ENCODE peak calls at places on chromosomes 11 and 22, in five cellular contexts. Q is NCI-H345, X is activated T-cell treated with anti-CD3 and anti-CD28 coated beads for 24 hours, B is HCT116, H is omental fat pad. T is an unnamed sample.

GRCh38 chr22:21856868-21857267 is 10.6 kb downstream of the MAPK1 start:
- DNase-seq in Q (no peak), X (no peak), B (no peak), H (no peak), T (no peak)

GRCh38 chr11:36447514-36447913 is 62.6 kb downstream of the TRAF6 start:
- DNase-seq in Q (no peak), X (no peak), B (no peak), H (no peak), T (no peak)

GRCh38 chr11:3215346-3216026 is 3.1 kb downstream of the MRGPRG start:
- DNase-seq in Q (no peak), X (no peak), B (no peak), H (no peak), T (no peak)

GRCh38 chr11:73784080-73784634 is 3.5 kb upstream of the MRPL48 start:
- DNase-seq in Q (peak), X (no peak), B (peak), H (no peak), T (no peak)

GRCh38 chr22:50530280-50530856 is 556 bp upstream of the TYMP start:
- DNase-seq in Q (peak), X (peak), B (peak), H (no peak), T (no peak)

GRCh38 chr11:103532133-103532788 is 423.0 kb downstream of the DYNC2H1 start:
- DNase-seq in Q (no peak), X (no peak), B (no peak), H (no peak), T (no peak)

GRCh38 chr11:72985645-72986044 is 156.5 kb downstream of the FCHSD2 start:
- DNase-seq in Q (no peak), X (no peak), B (no peak), H (no peak), T (no peak)

GRCh38 chr22:36546092-36546804 is 17.3 kb upstream of the EIF3D start:
- DNase-seq in Q (peak), X (no peak), B (peak), H (no peak), T (no peak)

GRCh38 chr11:60887531-60887930 is 18.9 kb downstream of the PRPF19 start:
- DNase-seq in Q (peak), X (no peak), B (peak), H (no peak), T (no peak)

GRCh38 chr11:125402436-125402835 is 93.6 kb downstream of the FEZ1 start:
- DNase-seq in Q (no peak), X (no peak), B (no peak), H (no peak), T (no peak)

GRCh38 chr11:46242462-46242960 is 35.0 kb upstream of the CREB3L1 start:
- DNase-seq in Q (no peak), X (no peak), B (no peak), H (no peak), T (no peak)

GRCh38 chr22:49308300-49308699 is 519.4 kb downstream of the BRD1 start:
- DNase-seq in Q (no peak), X (no peak), B (no peak), H (no peak), T (no peak)

GRCh38 chr11:47924184-47924671 is 56.1 kb upstream of the PTPRJ start:
- DNase-seq in Q (no peak), X (no peak), B (peak), H (no peak), T (no peak)

GRCh38 chr22:39519681-39520053 is 695 bp upstream of the ATF4 start:
- DNase-seq in Q (no peak), X (no peak), B (no peak), H (no peak), T (no peak)

GRCh38 chr22:47547239-47547661 is 784.8 kb downstream of the TBC1D22A start:
- DNase-seq in Q (no peak), X (no peak), B (no peak), H (no peak), T (no peak)

GRCh38 chr22:25448435-25449051 is 115.9 kb upstream of the GRK3 start:
- DNase-seq in Q (no peak), X (no peak), B (no peak), H (no peak), T (no peak)

GRCh38 chr11:17443926-17444690 is 32.5 kb downstream of the ABCC8 start:
- DNase-seq in Q (no peak), X (no peak), B (no peak), H (no peak), T (no peak)

GRCh38 chr11:62925745-62926668 is 4.8 kb upstream of the CHRM1 start:
- DNase-seq in Q (no peak), X (no peak), B (no peak), H (no peak), T (no peak)

GRCh38 chr11:132058211-132058772 is 687.9 kb downstream of the NTM start:
- DNase-seq in Q (no peak), X (no peak), B (no peak), H (no peak), T (peak)

GRCh38 chr22:49177666-49178065 is 650.0 kb downstream of the BRD1 start:
- DNase-seq in Q (no peak), X (no peak), B (no peak), H (no peak), T (no peak)

GRCh38 chr11:126547161-126547560 is 191.7 kb downstream of the ST3GAL4 start:
- DNase-seq in Q (no peak), X (no peak), B (no peak), H (no peak), T (no peak)

GRCh38 chr11:61062181-61062955 is 39.9 kb upstream of the CD5 start:
- DNase-seq in Q (no peak), X (no peak), B (no peak), H (no peak), T (no peak)

GRCh38 chr11:44443836-44444769 is 121.4 kb upstream of the CD82 start:
- DNase-seq in Q (no peak), X (no peak), B (no peak), H (no peak), T (no peak)

GRCh38 chr22:21865041-21865440 is 2.4 kb downstream of the MAPK1 start:
- DNase-seq in Q (no peak), X (no peak), B (no peak), H (peak), T (no peak)

T was measured in ascending aorta.